ENCODE peak calls at places on chromosomes 16 and 17, in nine cellular contexts. G is T-helper 1 cell; J is cardiac muscle cell; C is NCI-H460; S is hypothalamus; E is smooth muscle cell of the brain vasculature; X is activated CD4-positive, CD25-positive, alpha-beta regulatory T cell; U is right cardiac atrium; L is fibroblast of villous mesenchyme. D is an unnamed sample.

GRCh38 chr17:67619555-67619954 is 98.2 kb upstream of the NOL11 start:
- DNase-seq in E (no peak), S (no peak), J (no peak), L (no peak), X (no peak), U (no peak), C (no peak), G (no peak), D (no peak)

GRCh38 chr16:89449726-89450335 is 40.5 kb downstream of the ANKRD11 start:
- DNase-seq in X (no peak), J (no peak), G (no peak), C (no peak), L (no peak), S (no peak), U (no peak), E (no peak), D (no peak)

GRCh38 chr16:87234601-87235000 is 82.6 kb downstream of the C16orf95 start:
- DNase-seq in U (no peak), J (no peak), S (no peak), X (no peak), C (no peak), L (no peak), E (no peak), G (no peak), D (no peak)

GRCh38 chr16:20971420-20971819 is 70.8 kb downstream of the LYRM1 start:
- DNase-seq in X (no peak), S (no peak), J (no peak), L (no peak), G (no peak), E (no peak), C (no peak), U (no peak), D (no peak)

GRCh38 chr17:57130708-57131461 is 45.8 kb downstream of the AKAP1 start:
- DNase-seq in X (peak; percentile 74), U (peak; percentile 81), L (peak; percentile 79), J (peak; percentile 83), S (peak; percentile 85), E (peak; percentile 67), C (peak; percentile 82), G (peak; percentile 68), D (peak; percentile 56)

GRCh38 chr16:48158296-48158695 is 2.5 kb upstream of the ABCC12 start:
- DNase-seq in G (no peak), X (no peak), C (no peak), E (no peak), L (peak; percentile 36), U (no peak), S (no peak), J (no peak), D (no peak)

GRCh38 chr16:50093607-50094570 is 28.1 kb downstream of the HEATR3 start:
- DNase-seq in S (peak; percentile 8), G (no peak), U (peak; percentile 72), E (peak; percentile 13), J (no peak), L (peak; percentile 29), X (no peak), C (no peak), D (no peak)

GRCh38 chr17:45976391-45976754 is 22.7 kb upstream of the STH start:
- DNase-seq in L (no peak), S (no peak), U (no peak), G (no peak), E (no peak), C (no peak), J (no peak), X (no peak), D (no peak)

GRCh38 chr17:67639555-67639954 is 78.2 kb upstream of the NOL11 start:
- DNase-seq in G (no peak), C (no peak), U (no peak), L (peak; percentile 14), J (no peak), X (no peak), E (no peak), S (no peak), D (no peak)

GRCh38 chr16:57619606-57620315 is 8.7 kb upstream of the ADGRG1 start:
- DNase-seq in S (no peak), U (no peak), G (no peak), E (no peak), X (no peak), C (no peak), L (no peak), J (no peak), D (no peak)

GRCh38 chr16:165539-166374 is at the start of gene HBM:
- DNase-seq in J (no peak), S (no peak), E (no peak), C (no peak), L (no peak), X (no peak), G (peak; percentile 10), U (no peak), D (no peak)

GRCh38 chr17:60435244-60436170 is 13.2 kb downstream of the CHCT1 start:
- DNase-seq in E (peak; percentile 73), C (peak; percentile 87), J (peak; percentile 79), U (peak; percentile 71), L (peak; percentile 90), S (peak; percentile 90), X (peak; percentile 10), G (peak; percentile 22), D (peak; percentile 52)

GRCh38 chr17:19986941-19987714 is 9.5 kb upstream of the AKAP10 start:
- DNase-seq in X (no peak), J (no peak), L (no peak), U (no peak), S (no peak), C (no peak), G (no peak), E (no peak), D (no peak)

GRCh38 chr17:3916013-3916696 is at the start of gene P2RX1:
- DNase-seq in J (no peak), X (no peak), E (no peak), L (peak; percentile 71), U (peak; percentile 71), G (no peak), S (no peak), C (no peak), D (no peak)

GRCh38 chr17:81422776-81423697 is 27.8 kb downstream of the BAHCC1 start:
- DNase-seq in J (peak; percentile 50), C (peak; percentile 82), S (peak; percentile 48), X (no peak), L (peak; percentile 95), G (no peak), U (peak; percentile 91), E (no peak), D (no peak)

GRCh38 chr16:52912565-52913173 is 140.0 kb downstream of the CHD9NB start:
- DNase-seq in S (peak; percentile 73), U (peak; percentile 55), L (peak; percentile 38), E (peak; percentile 4), J (peak; percentile 69), C (peak; percentile 54), X (no peak), G (no peak), D (peak; percentile 55)

GRCh38 chr17:31489295-31490018 is 98.0 kb downstream of the RAB11FIP4 start:
- DNase-seq in E (no peak), G (no peak), X (no peak), U (no peak), J (no peak), C (no peak), L (no peak), S (no peak), D (no peak)

GRCh38 chr16:456891-457483 is 31.5 kb downstream of the RAB11FIP3 start:
- DNase-seq in E (no peak), C (no peak), L (peak; percentile 85), S (peak; percentile 34), U (no peak), J (peak; percentile 39), G (no peak), X (no peak), D (no peak)

GRCh38 chr16:2713985-2714774 is 5.8 kb downstream of the PRSS27 start:
- DNase-seq in G (no peak), C (no peak), L (no peak), J (no peak), E (no peak), U (no peak), X (no peak), S (no peak), D (no peak)

GRCh38 chr17:79810138-79811027 is 13.5 kb upstream of the CBX8 start:
- DNase-seq in C (peak; percentile 74), U (peak; percentile 77), S (peak; percentile 58), L (peak; percentile 71), J (peak; percentile 96), G (peak; percentile 82), X (peak; percentile 50), E (no peak), D (no peak)

GRCh38 chr17:13484020-13484419 is 117.7 kb downstream of the HS3ST3A1 start:
- DNase-seq in X (no peak), L (no peak), U (no peak), S (no peak), E (no peak), J (no peak), G (no peak), C (no peak), D (no peak)

GRCh38 chr17:17859909-17860760 is 23.3 kb upstream of the SREBF1 start:
- DNase-seq in C (peak; percentile 67), U (peak; percentile 63), L (peak; percentile 64), J (peak; percentile 72), E (no peak), G (peak; percentile 62), S (peak; percentile 76), X (peak; percentile 32), D (no peak)

GRCh38 chr16:10616744-10617640 is 36.6 kb upstream of the EMP2 start:
- DNase-seq in S (peak; percentile 37), J (peak; percentile 77), X (no peak), L (peak; percentile 19), G (no peak), C (peak; percentile 60), E (no peak), U (peak; percentile 82), D (no peak)

GRCh38 chr17:40522250-40522960 is 21.0 kb upstream of the TNS4 start:
- DNase-seq in G (no peak), L (peak; percentile 56), S (no peak), X (no peak), E (no peak), C (no peak), J (no peak), U (no peak), D (no peak)

GRCh38 chr16:19439483-19439882 is 21.8 kb downstream of the TMC5 start:
- DNase-seq in S (no peak), E (no peak), G (no peak), C (no peak), X (no peak), U (no peak), L (no peak), J (no peak), D (no peak)

GRCh38 chr17:54860617-54861468 is 39.8 kb upstream of the TOM1L1 start:
- DNase-seq in X (no peak), L (no peak), C (no peak), G (no peak), E (no peak), S (no peak), J (peak; percentile 16), U (no peak), D (no peak)

GRCh38 chr17:41645371-41646063 is 21.1 kb upstream of the KRT17 start:
- DNase-seq in C (peak; percentile 82), J (no peak), L (peak; percentile 61), G (no peak), X (no peak), U (no peak), E (no peak), S (peak; percentile 30), D (no peak)

GRCh38 chr17:20282526-20283308 is 184.6 kb downstream of the LGALS9B start:
- DNase-seq in G (no peak), X (no peak), C (no peak), L (no peak), U (no peak), E (no peak), J (no peak), S (no peak), D (no peak)